ENCODE peak calls at places on chromosomes 5 and 9, in four cellular contexts. One of them, this sample, is unnamed.

GRCh38 chr9:18499987-18500386 is 26.0 kb downstream of the ADAMTSL1 start:
- DNase-seq in sigmoid colon: no peak
- DNase-seq in GM12892: no peak
- DNase-seq in Peyer's patch: no peak
- DNase-seq in this sample: no peak

GRCh38 chr5:180976518-180976917 is 12.1 kb upstream of the BTNL3 start:
- DNase-seq in Peyer's patch: peak
- DNase-seq in GM12892: no peak
- DNase-seq in sigmoid colon: no peak
- DNase-seq in this sample: no peak

GRCh38 chr5:171914939-171915338 is 91.5 kb downstream of the FBXW11 start:
- DNase-seq in GM12892: no peak
- DNase-seq in Peyer's patch: no peak
- DNase-seq in sigmoid colon: no peak
- DNase-seq in this sample: no peak

GRCh38 chr5:180832638-180833068 is 28.4 kb downstream of the ZFP62 start:
- DNase-seq in sigmoid colon: no peak
- DNase-seq in Peyer's patch: peak
- DNase-seq in GM12892: no peak
- DNase-seq in this sample: no peak

GRCh38 chr5:166436857-166437256 is 1854.6 kb upstream of the WWC1 start:
- DNase-seq in Peyer's patch: no peak
- DNase-seq in sigmoid colon: no peak
- DNase-seq in GM12892: no peak
- DNase-seq in this sample: no peak

GRCh38 chr9:109062543-109062942 is 49.2 kb upstream of the CTNNAL1 start:
- DNase-seq in Peyer's patch: no peak
- DNase-seq in GM12892: no peak
- DNase-seq in sigmoid colon: no peak
- DNase-seq in this sample: no peak

GRCh38 chr5:14787801-14788579 is 83.6 kb downstream of the ANKH start:
- DNase-seq in Peyer's patch: no peak
- DNase-seq in sigmoid colon: no peak
- DNase-seq in GM12892: no peak
- DNase-seq in this sample: no peak

GRCh38 chr5:177479774-177480173 is 6.3 kb upstream of the DBN1 start:
- DNase-seq in GM12892: no peak
- DNase-seq in sigmoid colon: no peak
- DNase-seq in Peyer's patch: no peak
- DNase-seq in this sample: no peak

GRCh38 chr5:150263801-150264621 is 25.6 kb downstream of the CAMK2A start:
- DNase-seq in sigmoid colon: peak
- DNase-seq in GM12892: no peak
- DNase-seq in Peyer's patch: no peak
- DNase-seq in this sample: no peak

GRCh38 chr5:159987031-159987674 is 21.8 kb upstream of the TTC1 start:
- DNase-seq in sigmoid colon: peak
- DNase-seq in GM12892: peak
- DNase-seq in Peyer's patch: peak
- DNase-seq in this sample: peak

GRCh38 chr5:149174847-149175234 is 33.5 kb downstream of the ABLIM3 start:
- DNase-seq in sigmoid colon: no peak
- DNase-seq in GM12892: no peak
- DNase-seq in Peyer's patch: no peak
- DNase-seq in this sample: no peak

GRCh38 chr5:33362915-33363314 is 77.8 kb upstream of the TARS1 start:
- DNase-seq in sigmoid colon: peak
- DNase-seq in GM12892: no peak
- DNase-seq in Peyer's patch: peak
- DNase-seq in this sample: no peak

GRCh38 chr9:86687788-86688187 is 259.5 kb downstream of the GAS1 start:
- DNase-seq in Peyer's patch: no peak
- DNase-seq in GM12892: no peak
- DNase-seq in sigmoid colon: no peak
- DNase-seq in this sample: no peak

GRCh38 chr5:142634375-142635018 is 51.4 kb downstream of the FGF1 start:
- DNase-seq in sigmoid colon: no peak
- DNase-seq in Peyer's patch: no peak
- DNase-seq in GM12892: no peak
- DNase-seq in this sample: no peak

GRCh38 chr9:82810902-82811301 is 252.0 kb downstream of the RASEF start:
- DNase-seq in sigmoid colon: no peak
- DNase-seq in GM12892: no peak
- DNase-seq in Peyer's patch: no peak
- DNase-seq in this sample: no peak

GRCh38 chr9:110241491-110242321 is 14.6 kb downstream of the TXN start:
- DNase-seq in sigmoid colon: no peak
- DNase-seq in Peyer's patch: no peak
- DNase-seq in GM12892: no peak
- DNase-seq in this sample: no peak

GRCh38 chr5:131774652-131775367 is 22.0 kb downstream of the FNIP1 start:
- DNase-seq in GM12892: no peak
- DNase-seq in Peyer's patch: no peak
- DNase-seq in sigmoid colon: no peak
- DNase-seq in this sample: no peak

GRCh38 chr5:131769961-131770360 is 26.9 kb downstream of the FNIP1 start:
- DNase-seq in Peyer's patch: no peak
- DNase-seq in sigmoid colon: no peak
- DNase-seq in GM12892: no peak
- DNase-seq in this sample: peak

GRCh38 chr5:131776451-131776850 is 20.4 kb downstream of the FNIP1 start:
- DNase-seq in Peyer's patch: no peak
- DNase-seq in sigmoid colon: no peak
- DNase-seq in GM12892: no peak
- DNase-seq in this sample: no peak

GRCh38 chr5:131771692-131772091 is 25.1 kb downstream of the FNIP1 start:
- DNase-seq in Peyer's patch: no peak
- DNase-seq in GM12892: no peak
- DNase-seq in sigmoid colon: no peak
- DNase-seq in this sample: no peak

DNA sequence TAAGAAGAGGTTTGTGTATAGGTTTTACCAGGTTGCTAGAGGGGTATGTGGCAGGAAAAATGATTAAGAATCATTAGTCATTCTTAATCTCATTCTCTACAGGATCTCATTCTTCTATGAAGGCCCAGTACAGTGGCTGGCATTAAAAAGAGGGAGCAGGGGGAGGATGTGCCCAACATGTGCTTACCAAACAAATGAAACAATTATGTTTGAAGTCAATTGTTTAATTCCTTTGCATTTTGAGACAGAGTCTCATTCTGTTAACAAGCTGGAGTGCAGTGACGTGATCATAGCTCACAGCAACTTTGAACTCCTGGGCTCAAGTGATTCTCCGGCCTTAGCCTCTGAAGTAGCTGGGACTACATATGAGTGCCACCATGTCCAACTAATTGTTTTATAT is 23.0 kb downstream of the FNIP1 start:
- DNase-seq in GM12892: no peak
- DNase-seq in sigmoid colon: no peak
- DNase-seq in Peyer's patch: no peak
- DNase-seq in this sample: no peak
- TF ChIP-seq POLR2A in GM12892: no peak
- TF ChIP-seq POLR2A in sigmoid colon: no peak
- TF ChIP-seq POLR2A in Peyer's patch: no peak
- TF ChIP-seq POLR2A in this sample: no peak

GRCh38 chr9:136400038-136400834 is at the start of gene SNAPC4:
- DNase-seq in Peyer's patch: peak
- DNase-seq in GM12892: peak
- DNase-seq in sigmoid colon: peak
- DNase-seq in this sample: peak
- TF ChIP-seq POLR2A in Peyer's patch: peak
- TF ChIP-seq POLR2A in GM12892: peak
- TF ChIP-seq POLR2A in sigmoid colon: peak
- TF ChIP-seq POLR2A in this sample: peak

DNA sequence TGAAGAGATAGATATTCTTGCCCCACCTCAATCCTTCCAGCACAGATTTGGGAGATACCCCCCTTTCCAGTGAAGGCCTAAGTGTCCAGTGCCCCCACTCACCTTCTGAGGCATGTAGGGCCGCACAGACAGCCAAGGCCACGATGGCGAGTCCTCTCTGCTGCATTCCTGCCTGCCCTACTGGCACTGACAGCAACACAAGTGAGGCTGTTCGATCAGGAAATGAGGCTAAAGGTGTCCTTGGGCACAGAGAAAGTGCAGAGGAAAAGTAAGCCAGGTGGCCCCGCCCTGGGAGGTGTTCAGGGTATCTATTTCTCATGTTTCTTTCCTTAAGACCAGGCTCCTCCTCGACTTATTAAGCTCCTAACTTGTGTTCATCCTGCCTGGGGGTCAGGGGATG is at the start of gene CCL28:
- DNase-seq in GM12892: no peak
- DNase-seq in Peyer's patch: peak
- DNase-seq in sigmoid colon: no peak
- DNase-seq in this sample: no peak
- TF ChIP-seq POLR2A in GM12892: no peak
- TF ChIP-seq POLR2A in Peyer's patch: no peak
- TF ChIP-seq POLR2A in sigmoid colon: peak
- TF ChIP-seq POLR2A in this sample: no peak

DNA sequence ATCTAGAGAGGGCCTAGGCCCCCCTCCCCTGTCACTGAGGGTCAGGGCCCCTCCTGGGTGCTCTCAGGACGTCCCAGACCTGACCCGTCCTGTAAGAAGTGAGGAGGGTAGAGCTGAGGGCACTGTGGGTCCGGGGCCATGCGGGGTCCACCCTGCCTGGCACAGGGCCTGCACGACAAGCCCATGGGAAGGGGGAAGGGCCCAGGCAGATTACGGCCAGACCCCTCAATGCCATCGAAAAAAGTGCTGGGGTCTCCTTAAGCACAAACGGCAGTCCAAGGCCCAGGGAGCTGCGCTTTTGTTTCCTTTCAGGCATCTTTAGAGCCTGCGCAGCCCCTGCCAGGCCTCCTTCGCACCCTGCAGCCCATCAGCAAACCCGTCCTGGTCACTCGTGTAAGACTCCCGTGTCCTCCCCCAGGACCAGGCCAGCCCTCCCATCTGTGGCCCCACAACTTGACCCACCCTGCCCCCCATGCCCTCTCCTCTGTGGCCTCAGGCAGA is 4.4 kb upstream of the EXOC3 start:
- DNase-seq in Peyer's patch: peak
- DNase-seq in sigmoid colon: peak
- DNase-seq in GM12892: no peak
- DNase-seq in this sample: no peak
- TF ChIP-seq POLR2A in Peyer's patch: no peak
- TF ChIP-seq POLR2A in sigmoid colon: no peak
- TF ChIP-seq POLR2A in GM12892: no peak
- TF ChIP-seq POLR2A in this sample: no peak

This sample was measured in HepG2.